ENCODE peak calls at places on chromosomes 6 and 20, in five cellular contexts. K is activated T-helper 2 cell treated with anti-CD3 and anti-CD28 coated beads, Interferon-gamma antibody, Interleukin-2, Interleukin-4, amounts not matched to agents 10 μg/mL and 5 μg/mL and 100 μg/mL, durations not matched to agents 14 hours and 24 hours and 36 hours; M is left ventricle myocardium inferior; C is activated gamma-delta T cell; O is nephron progenitor cell. S is an unnamed sample.

GRCh38 chr6:38346291-38347079 is 293.2 kb downstream of the BTBD9 start:
- DNase-seq in K (no peak), M (no peak), C (no peak), O (no peak), S (no peak)

GRCh38 chr6:17418281-17419188 is 25.1 kb downstream of the CAP2 start:
- DNase-seq in K (no peak), M (no peak), C (no peak), O (peak; percentile 6), S (no peak)

GRCh38 chr6:104682722-104683643 is 176.7 kb downstream of the HACE1 start:
- DNase-seq in K (peak; percentile 46), M (peak; percentile 38), C (peak; percentile 21), O (peak; percentile 69), S (no peak)

GRCh38 chr6:110329348-110329728 is 28.8 kb downstream of the METTL24 start:
- DNase-seq in K (no peak), M (no peak), C (no peak), O (no peak), S (no peak)

GRCh38 chr6:90574610-90575009 is 12.3 kb downstream of the MAP3K7 start:
- DNase-seq in K (no peak), M (no peak), C (no peak), O (no peak), S (no peak)

GRCh38 chr6:146355521-146356100 is 188.0 kb upstream of the RAB32 start:
- DNase-seq in K (no peak), M (no peak), C (no peak), O (no peak), S (no peak)

GRCh38 chr6:20301256-20301655 is 89.0 kb upstream of the MBOAT1 start:
- DNase-seq in K (no peak), M (no peak), C (no peak), O (no peak), S (no peak)

GRCh38 chr20:4091332-4092135 is 76.2 kb upstream of the RNF24 start:
- DNase-seq in K (no peak), M (peak; percentile 63), C (no peak), O (peak; percentile 71), S (no peak)

S was measured in tibial artery.